ENCODE peak calls at places on chromosomes 16 and 17, in eight cellular contexts. H is HAP-1; B is PC-3; A is NCI-H82; S is H9; L is activated CD4-positive, CD25-positive, alpha-beta regulatory T cell treated with anti-CD3 and anti-CD28 coated beads, Interleukin-2, amount 50 U/mL, for 16 hours; X is tibial artery; J is posterior cingulate gyrus. F is an unnamed sample.

GRCh38 chr16:68272501-68273209 is 8.3 kb downstream of the SLC7A6 start:
- DNase-seq in H (no peak), B (no peak), A (no peak), S (no peak), L (no peak), X (no peak), J (no peak), F (no peak)

GRCh38 chr17:74415608-74416396 is 16.1 kb upstream of the GPRC5C start:
- DNase-seq in H (no peak), B (no peak), A (no peak), S (no peak), L (no peak), X (no peak), J (peak; percentile 3), F (no peak)

GRCh38 chr16:27246439-27246838 is 22.1 kb downstream of the NSMCE1 start:
- DNase-seq in H (no peak), B (no peak), A (no peak), S (peak; percentile 8), L (no peak), X (no peak), J (no peak), F (no peak)

GRCh38 chr16:23509763-23510153 is 536 bp downstream of the GGA2 start:
- DNase-seq in H (peak; percentile 70), B (peak; percentile 22), A (peak; percentile 96), S (no peak), L (no peak), X (no peak), J (no peak), F (peak; percentile 5)

GRCh38 chr16:54430491-54431030 is 144.0 kb upstream of the IRX3 start:
- DNase-seq in H (peak; percentile 54), B (peak; percentile 6), A (no peak), S (no peak), L (no peak), X (no peak), J (no peak), F (no peak)

GRCh38 chr17:40399185-40399584 is 18.5 kb downstream of the TOP2A start:
- DNase-seq in H (no peak), B (peak; percentile 69), A (peak; percentile 84), S (no peak), L (no peak), X (no peak), J (peak; percentile 46), F (no peak)

GRCh38 chr17:67477687-67478086 is 100.6 kb downstream of the PITPNC1 start:
- DNase-seq in H (no peak), B (peak; percentile 88), A (no peak), S (no peak), L (no peak), X (no peak), J (no peak), F (no peak)

GRCh38 chr16:82439678-82440293 is 187.0 kb upstream of the CDH13 start:
- DNase-seq in H (peak; percentile 54), B (peak; percentile 12), A (peak; percentile 24), S (peak; percentile 39), L (no peak), X (no peak), J (no peak), F (peak; percentile 12)

GRCh38 chr17:17994271-17994670 is 21.6 kb downstream of the DRC3 start:
- DNase-seq in H (peak; percentile 57), B (peak; percentile 35), A (peak; percentile 67), S (peak; percentile 92), L (no peak), X (no peak), J (no peak), F (peak; percentile 26)

F was measured in neural crest cell.